ENCODE peak calls at places on chromosome 19, in six cellular contexts. One of them, this sample, is unnamed.
A peak's percentile ranks its signal among the peaks of the same experiment; 100 is the strongest.

GRCh38 chr19:17021328-17021727 is 5.3 kb downstream of the CPAMD8 start:
- DNase-seq in H1: no peak
- DNase-seq in K562: no peak
- DNase-seq in HepG2: no peak
- DNase-seq in GM12892: no peak
- DNase-seq in GM12878: no peak
- DNase-seq in this sample: no peak

GRCh38 chr19:13398780-13399726 is 107.2 kb downstream of the CACNA1A start:
- DNase-seq in H1: no peak
- DNase-seq in K562: peak; percentile 53
- DNase-seq in HepG2: no peak
- DNase-seq in GM12892: no peak
- DNase-seq in GM12878: no peak
- DNase-seq in this sample: no peak

GRCh38 chr19:1469936-1470863 is 8.8 kb downstream of the C19orf25 start:
- DNase-seq in H1: peak; percentile 78
- DNase-seq in K562: peak; percentile 75
- DNase-seq in HepG2: no peak
- DNase-seq in GM12892: peak; percentile 76
- DNase-seq in GM12878: no peak
- DNase-seq in this sample: peak; percentile 80

GRCh38 chr19:15631817-15632216 is 8.9 kb upstream of the CYP4F3 start:
- DNase-seq in H1: no peak
- DNase-seq in K562: peak; percentile 80
- DNase-seq in HepG2: peak; percentile 27
- DNase-seq in GM12892: no peak
- DNase-seq in GM12878: peak; percentile 3
- DNase-seq in this sample: peak; percentile 24

GRCh38 chr19:38441660-38442348 is 8.3 kb downstream of the RYR1 start:
- DNase-seq in H1: peak; percentile 63
- DNase-seq in K562: peak; percentile 68
- DNase-seq in HepG2: peak; percentile 16
- DNase-seq in GM12892: no peak
- DNase-seq in GM12878: no peak
- DNase-seq in this sample: no peak

GRCh38 chr19:1000591-1001537 is 645 bp downstream of the GRIN3B start:
- DNase-seq in H1: no peak
- DNase-seq in K562: no peak
- DNase-seq in HepG2: no peak
- DNase-seq in GM12892: no peak
- DNase-seq in GM12878: no peak
- DNase-seq in this sample: no peak

GRCh38 chr19:42233638-42234292 is 8.6 kb downstream of the GSK3A start:
- DNase-seq in H1: no peak
- DNase-seq in K562: no peak
- DNase-seq in HepG2: no peak
- DNase-seq in GM12892: no peak
- DNase-seq in GM12878: no peak
- DNase-seq in this sample: no peak

GRCh38 chr19:35828694-35829301 is 16.2 kb upstream of the PRODH2 start:
- DNase-seq in H1: peak; percentile 88
- DNase-seq in K562: peak; percentile 67
- DNase-seq in HepG2: peak; percentile 66
- DNase-seq in GM12892: no peak
- DNase-seq in GM12878: no peak
- DNase-seq in this sample: no peak

GRCh38 chr19:38233740-38234251 is 9.8 kb upstream of the DPF1 start:
- DNase-seq in H1: peak; percentile 99
- DNase-seq in K562: peak; percentile 86
- DNase-seq in HepG2: peak; percentile 58
- DNase-seq in GM12892: peak; percentile 77
- DNase-seq in GM12878: no peak
- DNase-seq in this sample: peak; percentile 75

GRCh38 chr19:7903244-7904073 is at the start of gene MAP2K7:
- DNase-seq in H1: peak; percentile 100
- DNase-seq in K562: peak; percentile 98
- DNase-seq in HepG2: peak; percentile 97
- DNase-seq in GM12892: peak; percentile 98
- DNase-seq in GM12878: peak; percentile 99
- DNase-seq in this sample: peak; percentile 99
- TF ChIP-seq POLR2A in H1: peak; percentile 92
- TF ChIP-seq POLR2A in K562: peak; percentile 97
- TF ChIP-seq POLR2A in HepG2: peak; percentile 99
- TF ChIP-seq POLR2A in GM12892: peak; percentile 86
- TF ChIP-seq POLR2A in GM12878: peak; percentile 92
- TF ChIP-seq POLR2A in this sample: peak; percentile 79

DNA sequence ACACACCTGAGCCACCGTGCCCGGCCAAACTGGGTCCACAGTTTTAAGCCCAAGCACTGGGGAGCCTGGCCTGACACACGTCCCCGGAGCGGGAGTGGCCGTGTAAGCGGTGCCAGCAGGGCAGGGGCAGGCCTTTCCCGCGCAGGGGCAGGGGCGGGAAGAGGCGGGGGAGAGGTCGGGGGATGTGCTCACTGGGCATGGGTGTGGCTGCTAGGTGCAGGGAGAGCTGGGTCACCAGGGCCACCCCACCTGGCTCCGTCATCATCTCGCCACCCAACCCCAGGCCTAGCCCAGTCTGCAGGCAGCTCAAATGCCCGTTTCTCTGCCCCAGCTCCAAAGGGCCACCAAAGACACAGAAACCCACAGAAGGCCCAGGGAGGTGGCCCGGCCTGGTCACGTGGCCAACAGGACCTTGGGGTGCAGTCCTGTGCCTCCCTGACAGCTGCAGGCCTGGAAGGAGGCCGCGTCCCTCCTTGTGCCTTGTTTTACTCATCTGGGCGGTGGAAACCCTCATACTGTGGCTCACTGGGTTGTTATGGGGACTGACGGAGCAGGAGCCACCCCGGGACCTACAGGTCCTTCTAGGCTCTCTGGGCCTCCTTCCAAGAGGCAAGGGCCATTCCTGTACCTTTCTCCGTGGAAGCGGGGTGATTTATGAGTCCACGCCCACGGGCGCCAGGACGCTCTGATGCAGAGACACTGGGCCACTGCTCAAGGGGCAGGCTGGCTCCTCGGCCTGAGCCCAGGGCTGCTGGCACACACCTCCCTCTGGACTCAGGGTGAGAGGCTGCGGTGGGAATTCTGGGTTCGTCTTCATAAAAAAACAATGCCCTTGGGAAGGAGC is 27.7 kb downstream of the MAP2K2 start:
- DNase-seq in H1: no peak
- DNase-seq in K562: no peak
- DNase-seq in HepG2: no peak
- DNase-seq in GM12892: no peak
- DNase-seq in GM12878: no peak
- DNase-seq in this sample: no peak
- TF ChIP-seq TAF1 in H1: no peak
- TF ChIP-seq TAF1 in K562: no peak
- TF ChIP-seq TAF1 in HepG2: no peak
- TF ChIP-seq TAF1 in GM12892: no peak
- TF ChIP-seq TAF1 in GM12878: no peak
- TF ChIP-seq TAF1 in this sample: no peak

GRCh38 chr19:54462713-54463530 is 656 bp downstream of the LENG9 start:
- DNase-seq in H1: peak; percentile 83
- DNase-seq in K562: no peak
- DNase-seq in HepG2: peak; percentile 54
- DNase-seq in GM12892: no peak
- DNase-seq in GM12878: no peak
- DNase-seq in this sample: no peak
- TF ChIP-seq POLR2A in H1: peak; percentile 54
- TF ChIP-seq POLR2A in K562: peak; percentile 38
- TF ChIP-seq POLR2A in HepG2: peak; percentile 47
- TF ChIP-seq POLR2A in GM12892: no peak
- TF ChIP-seq POLR2A in GM12878: peak; percentile 79
- TF ChIP-seq POLR2A in this sample: peak; percentile 18

GRCh38 chr19:11684987-11685675 is 53.6 kb downstream of the ZNF823 start:
- DNase-seq in H1: no peak
- DNase-seq in K562: no peak
- DNase-seq in HepG2: peak; percentile 29
- DNase-seq in GM12892: no peak
- DNase-seq in GM12878: no peak
- DNase-seq in this sample: no peak
- TF ChIP-seq TAF1 in H1: no peak
- TF ChIP-seq TAF1 in K562: no peak
- TF ChIP-seq TAF1 in HepG2: no peak
- TF ChIP-seq TAF1 in GM12892: no peak
- TF ChIP-seq TAF1 in GM12878: no peak
- TF ChIP-seq TAF1 in this sample: no peak